ENCODE peak calls at places on chromosomes 3 and 15, in four cellular contexts. W, I, M and A are unnamed samples.

GRCh38 chr15:40042791-40043320 is 3.9 kb upstream of the SRP14 start:
- DNase-seq in W (no peak), M (no peak), I (no peak), A (no peak)

GRCh38 chr15:78056714-78057269 is 20.7 kb downstream of the TBC1D2B start:
- DNase-seq in M (no peak), W (no peak), I (no peak), A (no peak)

GRCh38 chr3:134216851-134217250 is 33.8 kb downstream of the RYK start:
- DNase-seq in W (no peak), M (no peak), I (no peak), A (no peak)

GRCh38 chr3:36477655-36478054 is 97.4 kb downstream of the STAC start:
- DNase-seq in M (no peak), W (no peak), I (no peak), A (no peak)

GRCh38 chr3:14403636-14404395 is 1.4 kb downstream of the SLC6A6 start:
- DNase-seq in W (no peak), I (no peak), M (no peak), A (peak; percentile 57)

GRCh38 chr3:189512824-189513223 is 118.4 kb upstream of the TP63 start:
- DNase-seq in M (no peak), W (no peak), I (no peak), A (no peak)

GRCh38 chr3:129128357-129129155 is 7.0 kb upstream of the RAB43 start:
- DNase-seq in W (no peak), I (no peak), M (no peak), A (no peak)

GRCh38 chr3:61560452-61561373 is 658 bp upstream of the PTPRG start:
- DNase-seq in M (no peak), I (peak; percentile 87), W (no peak), A (peak; percentile 68)

GRCh38 chr3:63853106-63853505 is 10.5 kb downstream of the THOC7 start:
- DNase-seq in I (no peak), M (no peak), W (no peak), A (no peak)

GRCh38 chr3:45546636-45547201 is 47.8 kb upstream of the LIMD1 start:
- DNase-seq in W (no peak), M (peak; percentile 78), I (peak; percentile 90), A (no peak)

GRCh38 chr3:98612587-98612986 is 19.2 kb upstream of the CPOX start:
- DNase-seq in W (no peak), I (peak; percentile 69), M (no peak), A (no peak)

GRCh38 chr3:85316252-85316651 is 357.5 kb downstream of the CADM2 start:
- DNase-seq in I (no peak), W (no peak), M (no peak), A (no peak)

GRCh38 chr15:91420689-91421088 is 320.6 kb downstream of the SV2B start:
- DNase-seq in W (no peak), I (no peak), M (no peak), A (no peak)

GRCh38 chr3:68876112-68876713 is 56.1 kb downstream of the TAFA4 start:
- DNase-seq in M (peak; percentile 43), I (no peak), W (peak; percentile 17), A (peak; percentile 33)

GRCh38 chr3:102512734-102513518 is 78.1 kb downstream of the ZPLD1 start:
- DNase-seq in I (no peak), M (no peak), W (no peak), A (no peak)

GRCh38 chr3:151283387-151283786 is 5.0 kb upstream of the P2RY14 start:
- DNase-seq in M (no peak), W (no peak), I (no peak), A (no peak)

GRCh38 chr15:48555244-48555804 is 90.2 kb downstream of the FBN1 start:
- DNase-seq in I (no peak), W (no peak), M (no peak), A (no peak)

GRCh38 chr15:77071338-77072223 is 672 bp upstream of the TSPAN3 start:
- DNase-seq in W (no peak), M (no peak), I (no peak), A (no peak)

GRCh38 chr3:65809641-65810150 is 229.0 kb downstream of the MAGI1 start:
- DNase-seq in I (no peak), M (no peak), W (no peak), A (no peak)

GRCh38 chr3:99637381-99638111 is 848 bp upstream of the COL8A1 start:
- DNase-seq in W (no peak), M (no peak), I (no peak), A (peak; percentile 3)

GRCh38 chr15:96047255-96047931 is 283.1 kb upstream of the NR2F2 start:
- DNase-seq in M (no peak), I (no peak), W (no peak), A (no peak)

GRCh38 chr15:40058476-40059140 is 19.6 kb upstream of the SRP14 start:
- DNase-seq in W (no peak), I (no peak), M (no peak), A (no peak)

GRCh38 chr15:101121511-101122090 is 130.2 kb downstream of the CHSY1 start:
- DNase-seq in W (no peak), M (peak; percentile 49), I (peak; percentile 78), A (peak; percentile 91)

GRCh38 chr15:100115711-100116090 is 226.1 kb downstream of the ADAMTS17 start:
- DNase-seq in W (no peak), M (no peak), I (no peak), A (no peak)

GRCh38 chr15:31399544-31400171 is 73.0 kb downstream of the KLF13 start:
- DNase-seq in M (no peak), W (no peak), I (no peak), A (no peak)

GRCh38 chr3:104908761-104909160 is 457.9 kb upstream of the ALCAM start:
- DNase-seq in I (no peak), W (no peak), M (no peak), A (no peak)

GRCh38 chr15:66483131-66483566 is 14.4 kb downstream of the SNAPC5 start:
- DNase-seq in W (no peak), M (peak; percentile 4), I (no peak), A (no peak)

GRCh38 chr3:110413807-110414748 is 657.5 kb upstream of the NECTIN3 start:
- DNase-seq in W (no peak), M (no peak), I (no peak), A (no peak)

GRCh38 chr3:2300938-2301337 is 202.3 kb downstream of the CNTN4 start:
- DNase-seq in I (no peak), W (no peak), M (no peak), A (peak; percentile 44)

GRCh38 chr3:36443042-36443686 is 62.9 kb downstream of the STAC start:
- DNase-seq in I (no peak), W (no peak), M (no peak), A (no peak)

GRCh38 chr3:141933421-141934300 is 57.2 kb downstream of the ATP1B3 start:
- DNase-seq in M (no peak), W (no peak), I (peak; percentile 45), A (no peak)

GRCh38 chr3:111890051-111890580 is 31.1 kb downstream of the PHLDB2 start:
- DNase-seq in M (no peak), I (no peak), W (no peak), A (no peak)

GRCh38 chr15:78810377-78811123 is 714 bp downstream of the ADAMTS7 start:
- DNase-seq in W (no peak), I (peak; percentile 77), M (peak; percentile 36), A (peak; percentile 85)

GRCh38 chr15:69081310-69082004 is 67.0 kb downstream of the NOX5 start:
- DNase-seq in M (no peak), W (no peak), I (no peak), A (no peak)

GRCh38 chr15:69080958-69081248 is 66.4 kb downstream of the NOX5 start:
- DNase-seq in M (no peak), I (no peak), W (no peak), A (no peak)

GRCh38 chr15:69082041-69082502 is 67.6 kb downstream of the NOX5 start:
- DNase-seq in I (no peak), W (no peak), M (no peak), A (no peak)

GRCh38 chr15:69078638-69079037 is 64.1 kb downstream of the NOX5 start:
- DNase-seq in W (no peak), M (no peak), I (no peak), A (no peak)

DNA sequence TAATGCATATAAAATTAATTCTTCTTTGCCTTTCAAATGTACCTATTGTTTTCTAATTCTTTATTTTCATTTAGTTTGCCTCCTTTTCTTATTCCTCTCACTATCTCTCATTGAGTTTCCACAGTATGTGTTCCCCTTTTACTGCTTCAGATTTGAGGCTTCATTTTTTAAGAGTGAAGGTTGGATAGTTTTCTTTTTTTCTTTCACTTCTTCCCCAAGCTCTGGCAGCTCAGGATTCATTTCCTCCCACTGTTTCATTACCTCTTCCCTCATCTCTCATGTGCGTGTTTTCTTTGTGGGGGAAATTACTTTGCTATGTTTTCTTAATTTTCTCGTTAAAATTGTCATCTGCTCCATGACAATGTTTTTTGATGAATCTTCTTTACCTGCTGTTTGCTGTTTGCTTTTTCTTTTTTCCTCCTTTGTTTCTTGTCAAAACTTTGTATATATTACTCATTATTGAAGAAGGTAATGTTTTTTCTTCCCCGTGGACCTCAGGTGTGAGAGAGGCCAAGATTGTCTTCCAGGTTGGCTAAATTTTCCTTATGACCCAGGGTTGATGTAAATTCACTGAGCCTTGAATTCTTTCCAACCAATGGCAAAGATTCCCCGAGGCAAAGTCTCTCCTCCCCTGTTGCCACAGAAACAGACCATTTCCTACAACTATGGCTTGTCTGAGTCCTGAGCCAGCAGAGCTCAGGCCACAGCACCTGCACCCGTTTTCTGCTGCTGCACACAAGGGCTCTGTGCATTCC is 65.9 kb downstream of the NOX5 start:
- DNase-seq in I (no peak), W (no peak), M (no peak), A (peak; percentile 48)
- TF ChIP-seq NRF1 in I (no peak), W (no peak), M (no peak), A (no peak)

GRCh38 chr15:45715528-45715927 is 80.7 kb downstream of the SQOR start:
- DNase-seq in W (no peak), M (no peak), I (no peak), A (no peak)
- TF ChIP-seq NRF1 in W (no peak), M (no peak), I (no peak), A (no peak)

GRCh38 chr15:76012021-76012551 is at the start of gene NRG4:
- DNase-seq in I (no peak), W (no peak), M (no peak), A (no peak)
- TF ChIP-seq NRF1 in I (no peak), W (no peak), M (no peak), A (no peak)

DNA sequence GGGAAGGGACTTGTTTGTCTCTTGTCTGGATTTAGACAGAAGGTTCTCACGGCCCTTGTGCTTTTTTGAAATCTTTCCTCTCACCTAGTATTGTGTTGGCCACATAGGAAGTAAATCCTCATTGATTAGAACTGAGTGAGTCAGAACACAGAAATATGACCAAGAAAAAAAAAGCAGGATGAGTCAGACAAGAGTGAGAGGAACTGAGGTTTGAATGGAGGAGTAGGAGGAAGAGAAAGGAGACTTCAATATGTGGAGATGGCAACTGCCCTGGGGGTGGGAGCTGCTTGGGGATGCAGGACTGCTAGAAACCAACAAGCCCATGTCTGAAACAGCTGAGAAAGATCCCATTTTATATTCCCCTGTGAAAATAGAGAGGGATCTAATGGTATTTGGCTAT is 194.1 kb upstream of the ZBTB20 start:
- DNase-seq in W (no peak), M (no peak), I (no peak), A (no peak)
- TF ChIP-seq NRF1 in W (no peak), M (no peak), I (no peak), A (no peak)

DNA sequence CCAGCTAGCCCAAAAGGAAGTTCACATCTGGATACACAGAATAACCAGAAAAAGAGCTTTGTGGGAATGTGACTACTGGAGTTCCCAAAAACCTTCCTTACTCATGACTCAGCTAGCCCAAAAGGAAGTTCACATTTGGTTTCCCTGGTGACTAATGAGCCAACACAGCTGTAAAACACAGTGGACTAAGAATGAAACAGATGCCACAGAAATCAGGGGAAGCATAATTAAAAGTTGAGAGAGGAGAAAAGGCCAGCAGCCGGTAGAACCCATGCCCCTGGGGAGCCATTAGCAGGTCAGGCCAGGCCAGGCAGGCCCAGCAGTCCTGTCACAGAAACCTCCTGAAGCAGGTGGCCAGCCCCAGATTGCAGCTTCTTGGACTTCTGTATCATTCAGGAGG is 130.3 kb downstream of the GHSR start:
- DNase-seq in W (peak; percentile 74), I (no peak), M (no peak), A (peak; percentile 53)
- TF ChIP-seq NRF1 in W (no peak), I (no peak), M (no peak), A (no peak)